ENCODE peak calls at places on chromosomes 11 and 22, in four cellular contexts. D, B, E and T are unnamed samples.

GRCh38 chr11:70519117-70519516 is 120.8 kb downstream of the CTTN start:
- DNase-seq in D (no peak), B (no peak), E (no peak), T (no peak)

GRCh38 chr11:19723572-19724342 is 11.1 kb downstream of the NAV2 start:
- DNase-seq in D (no peak), B (no peak), E (peak), T (no peak)

GRCh38 chr11:47514825-47515647 is 37.9 kb downstream of the CELF1 start:
- DNase-seq in D (no peak), B (no peak), E (no peak), T (no peak)

GRCh38 chr11:69896250-69896649 is 77.0 kb upstream of the FGF3 start:
- DNase-seq in D (no peak), B (no peak), E (no peak), T (no peak)

GRCh38 chr11:124759268-124760204 is 2.6 kb downstream of the ESAM start:
- DNase-seq in D (no peak), B (no peak), E (no peak), T (no peak)

GRCh38 chr11:75759832-75760231 is 8.7 kb upstream of the DGAT2 start:
- DNase-seq in D (no peak), B (no peak), E (no peak), T (no peak)

GRCh38 chr11:64148917-64149617 is 16.8 kb downstream of the MACROD1 start:
- DNase-seq in D (no peak), B (no peak), E (no peak), T (no peak)

GRCh38 chr11:105045897-105046296 is 762 bp upstream of the CARD16 start:
- DNase-seq in D (no peak), B (no peak), E (no peak), T (no peak)

GRCh38 chr11:29260939-29261705 is 755.7 kb downstream of the KCNA4 start:
- DNase-seq in D (no peak), B (no peak), E (no peak), T (no peak)

GRCh38 chr22:49406879-49407587 is 420.6 kb downstream of the BRD1 start:
- DNase-seq in D (peak), B (peak), E (no peak), T (no peak)

GRCh38 chr11:103433976-103434375 is 324.8 kb downstream of the DYNC2H1 start:
- DNase-seq in D (no peak), B (no peak), E (no peak), T (no peak)

GRCh38 chr11:103436131-103436770 is 327.0 kb downstream of the DYNC2H1 start:
- DNase-seq in D (no peak), B (no peak), E (no peak), T (no peak)

GRCh38 chr11:103433380-103433779 is 324.2 kb downstream of the DYNC2H1 start:
- DNase-seq in D (no peak), B (no peak), E (no peak), T (no peak)
- TF ChIP-seq CTCF in D (no peak), B (no peak), E (no peak), T (no peak)

DNA sequence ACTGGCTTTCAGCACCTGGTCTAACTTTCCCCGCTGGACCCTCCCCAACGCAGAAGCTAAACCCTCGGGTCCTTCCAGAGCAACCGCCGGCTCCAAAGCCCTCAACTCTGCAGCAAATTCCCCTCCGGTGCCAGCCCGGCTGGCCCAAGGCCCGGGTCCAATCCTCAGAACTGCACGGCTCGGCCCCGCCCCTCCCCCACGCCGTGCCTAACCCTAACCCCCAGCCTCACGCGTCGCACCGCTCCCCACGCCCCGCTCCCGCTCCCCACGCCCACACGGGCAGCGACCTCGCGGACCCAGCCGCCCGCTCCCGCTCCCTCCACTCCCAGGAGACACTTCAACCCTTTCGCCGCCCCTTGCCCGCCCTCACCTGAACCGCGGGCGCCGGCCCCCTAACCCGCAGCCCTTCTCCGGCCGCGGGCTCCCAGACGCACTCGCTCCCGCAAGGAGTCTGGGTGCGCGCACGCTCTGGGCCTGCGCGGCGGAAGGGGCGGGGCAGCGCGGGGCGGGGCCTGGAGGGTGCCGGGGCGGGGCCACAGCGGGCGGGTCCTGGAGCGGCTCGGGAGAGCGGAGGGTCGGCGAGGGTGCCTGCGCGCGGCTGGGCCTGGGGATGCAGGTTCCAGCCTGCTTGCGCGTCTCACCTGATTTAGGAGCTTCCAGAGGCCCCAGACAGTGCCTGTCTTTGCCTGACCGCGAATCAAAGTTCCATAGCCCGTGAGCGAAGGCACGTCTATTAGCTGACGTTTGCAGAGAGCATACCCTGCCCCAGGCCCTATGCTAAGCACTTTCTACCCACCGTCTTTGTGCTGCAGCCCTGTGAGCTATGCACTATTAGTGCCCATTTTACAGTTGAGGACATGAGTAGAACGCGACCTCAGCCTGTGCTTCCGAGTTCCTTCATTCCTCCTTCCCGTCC is at the start of gene NFRKB:
- DNase-seq in D (peak), B (peak), E (peak), T (peak)
- TF ChIP-seq CTCF in D (no peak), B (no peak), E (no peak), T (no peak)

GRCh38 chr22:37731804-37732471 is 35.1 kb downstream of the TRIOBP start:
- DNase-seq in D (no peak), B (no peak), E (no peak), T (no peak)
- TF ChIP-seq CTCF in D (no peak), B (no peak), E (no peak), T (no peak)

GRCh38 chr22:23754980-23755636 is 883 bp upstream of the VPREB3 start:
- DNase-seq in D (no peak), B (no peak), E (no peak), T (no peak)
- TF ChIP-seq CTCF in D (no peak), B (no peak), E (no peak), T (no peak)

GRCh38 chr11:844693-845644 is 2.3 kb downstream of the TSPAN4 start:
- DNase-seq in D (peak), B (peak), E (peak), T (no peak)

GRCh38 chr11:843086-843704 is 543 bp downstream of the TSPAN4 start:
- DNase-seq in D (no peak), B (no peak), E (no peak), T (no peak)

GRCh38 chr11:842370-843002 is at the start of the genes POLR2L and TSPAN4:
- DNase-seq in D (peak), B (peak), E (peak), T (peak)

GRCh38 chr11:845872-846271 is 3.2 kb downstream of the TSPAN4 start:
- DNase-seq in D (no peak), B (no peak), E (no peak), T (no peak)

DNA sequence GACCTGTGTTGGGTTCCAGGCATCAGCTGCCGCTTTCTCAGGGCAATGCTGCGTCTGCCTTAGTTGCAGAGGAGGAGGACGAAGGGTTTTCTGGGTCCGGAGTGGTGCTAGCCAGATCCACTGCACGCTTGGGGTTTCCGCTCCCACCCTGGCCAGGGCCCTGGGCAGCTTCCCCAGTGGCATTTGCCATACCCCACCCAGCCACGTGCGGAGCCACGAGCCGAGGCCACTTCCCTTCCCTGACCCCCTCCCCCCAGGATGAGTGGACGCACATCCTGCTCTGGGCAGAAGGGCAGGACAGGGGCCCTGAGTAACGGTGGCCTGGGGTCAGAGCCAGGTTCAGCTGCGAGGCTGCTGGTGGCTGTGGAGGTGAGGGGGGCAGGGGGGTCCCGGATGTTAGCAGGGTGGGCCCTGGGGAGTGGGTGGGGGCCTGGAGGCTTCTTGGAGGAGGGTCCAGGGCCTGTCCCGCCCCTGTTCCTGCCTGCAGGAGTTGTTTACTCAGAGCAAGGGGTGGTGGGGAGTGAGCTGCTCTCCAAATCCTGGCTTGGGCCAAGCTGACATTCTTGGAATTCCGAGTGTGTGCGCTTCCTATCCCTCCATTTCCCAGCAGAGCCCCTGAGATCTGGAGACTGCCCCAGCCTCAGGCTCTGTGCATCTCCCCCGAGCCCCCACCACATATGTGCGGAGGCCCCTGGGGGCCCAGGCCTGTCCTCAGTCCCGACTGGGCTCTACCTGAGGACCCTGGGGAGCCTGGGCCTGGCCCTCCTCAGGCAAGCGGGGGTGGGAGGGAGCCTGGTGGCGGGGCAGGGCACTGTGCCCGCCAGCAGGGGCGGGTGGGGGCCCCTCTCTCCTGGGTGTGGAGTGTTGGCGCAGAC is 1.4 kb downstream of the TSPAN4 start:
- DNase-seq in D (peak), B (peak), E (peak), T (no peak)
- TF ChIP-seq CTCF in D (no peak), B (no peak), E (peak), T (no peak)

GRCh38 chr11:5507177-5507576 is 2.6 kb downstream of the UBQLN3 start:
- DNase-seq in D (no peak), B (no peak), E (no peak), T (no peak)
- TF ChIP-seq CTCF in D (no peak), B (no peak), E (no peak), T (no peak)

DNA sequence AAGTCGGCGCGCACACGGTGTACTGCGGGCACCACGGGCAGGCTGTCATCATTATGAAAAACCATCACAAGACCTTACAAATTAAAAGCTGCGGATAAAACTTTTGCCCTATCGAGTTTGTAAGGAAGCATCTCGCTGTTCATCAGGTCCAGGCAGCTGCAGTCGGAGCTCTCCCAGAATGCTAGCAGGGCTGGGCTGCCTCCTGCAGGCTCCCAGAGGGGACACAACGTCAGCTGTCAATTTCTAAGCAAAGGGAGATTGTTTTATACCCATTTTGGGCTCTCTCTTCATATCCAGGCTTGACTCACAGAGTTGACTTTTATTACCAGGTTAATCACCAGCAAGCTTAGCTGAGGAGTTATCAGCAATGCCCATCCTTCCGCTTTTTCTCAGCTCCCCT is 375.1 kb downstream of the OPCML start:
- DNase-seq in D (no peak), B (no peak), E (no peak), T (no peak)
- TF ChIP-seq CTCF in D (no peak), B (no peak), E (no peak), T (peak)

GRCh38 chr22:23521442-23522113 is 58.5 kb downstream of the IGLL1 start:
- DNase-seq in D (peak), B (peak), E (peak), T (peak)
- TF ChIP-seq CTCF in D (no peak), B (no peak), E (no peak), T (peak)